ENCODE peak calls at places on chromosomes 5 and 9, in seven cellular contexts. One of them, this sample, is unnamed.

GRCh38 chr5:20360243-20360642 is 372.2 kb upstream of the CDH18 start:
- DNase-seq in AG09309: no peak
- DNase-seq in CD14-positive monocyte: no peak
- DNase-seq in chondrocyte: no peak
- DNase-seq in bronchial epithelial cell: no peak
- DNase-seq in nephron progenitor cell: no peak
- DNase-seq in B cell: no peak
- DNase-seq in this sample: no peak

GRCh38 chr9:77977210-77977611 is 54.4 kb downstream of the GNAQ start:
- DNase-seq in chondrocyte: no peak
- DNase-seq in B cell: no peak
- DNase-seq in CD14-positive monocyte: peak; percentile 53
- DNase-seq in AG09309: peak; percentile 61
- DNase-seq in nephron progenitor cell: peak; percentile 18
- DNase-seq in bronchial epithelial cell: peak; percentile 83
- DNase-seq in this sample: peak; percentile 74

GRCh38 chr9:110128664-110129329 is 79.2 kb downstream of the C9orf152 start:
- DNase-seq in chondrocyte: no peak
- DNase-seq in bronchial epithelial cell: no peak
- DNase-seq in B cell: peak; percentile 76
- DNase-seq in AG09309: no peak
- DNase-seq in CD14-positive monocyte: no peak
- DNase-seq in nephron progenitor cell: no peak
- DNase-seq in this sample: no peak

GRCh38 chr9:99465231-99465891 is 243.3 kb downstream of the SEC61B start:
- DNase-seq in nephron progenitor cell: no peak
- DNase-seq in chondrocyte: no peak
- DNase-seq in bronchial epithelial cell: no peak
- DNase-seq in AG09309: no peak
- DNase-seq in B cell: no peak
- DNase-seq in CD14-positive monocyte: no peak
- DNase-seq in this sample: no peak

GRCh38 chr9:23740531-23740930 is 85.5 kb downstream of the ELAVL2 start:
- DNase-seq in AG09309: no peak
- DNase-seq in nephron progenitor cell: no peak
- DNase-seq in B cell: no peak
- DNase-seq in bronchial epithelial cell: no peak
- DNase-seq in CD14-positive monocyte: no peak
- DNase-seq in chondrocyte: no peak
- DNase-seq in this sample: no peak

GRCh38 chr5:180035532-180035931 is 36.0 kb downstream of the RNF130 start:
- DNase-seq in chondrocyte: no peak
- DNase-seq in nephron progenitor cell: no peak
- DNase-seq in bronchial epithelial cell: no peak
- DNase-seq in AG09309: no peak
- DNase-seq in B cell: no peak
- DNase-seq in CD14-positive monocyte: no peak
- DNase-seq in this sample: no peak

GRCh38 chr9:114798793-114799427 is 6.9 kb downstream of the TNFSF15 start:
- DNase-seq in CD14-positive monocyte: no peak
- DNase-seq in chondrocyte: no peak
- DNase-seq in nephron progenitor cell: no peak
- DNase-seq in bronchial epithelial cell: peak; percentile 85
- DNase-seq in AG09309: no peak
- DNase-seq in B cell: no peak
- DNase-seq in this sample: peak; percentile 67

GRCh38 chr5:14721990-14722656 is 57.6 kb downstream of the OTULIN start:
- DNase-seq in nephron progenitor cell: no peak
- DNase-seq in chondrocyte: no peak
- DNase-seq in bronchial epithelial cell: no peak
- DNase-seq in CD14-positive monocyte: no peak
- DNase-seq in AG09309: no peak
- DNase-seq in B cell: no peak
- DNase-seq in this sample: no peak

GRCh38 chr5:36870399-36871040 is 6.0 kb upstream of the NIPBL start:
- DNase-seq in B cell: no peak
- DNase-seq in chondrocyte: no peak
- DNase-seq in nephron progenitor cell: peak; percentile 8
- DNase-seq in AG09309: no peak
- DNase-seq in bronchial epithelial cell: peak; percentile 77
- DNase-seq in CD14-positive monocyte: no peak
- DNase-seq in this sample: peak; percentile 73

GRCh38 chr5:1948111-1948510 is 65.4 kb upstream of the IRX4 start:
- DNase-seq in nephron progenitor cell: no peak
- DNase-seq in CD14-positive monocyte: no peak
- DNase-seq in AG09309: no peak
- DNase-seq in B cell: peak; percentile 2
- DNase-seq in chondrocyte: no peak
- DNase-seq in bronchial epithelial cell: no peak
- DNase-seq in this sample: no peak

GRCh38 chr9:88808019-88808656 is 183.1 kb upstream of the S1PR3 start:
- DNase-seq in AG09309: no peak
- DNase-seq in CD14-positive monocyte: no peak
- DNase-seq in B cell: no peak
- DNase-seq in chondrocyte: no peak
- DNase-seq in nephron progenitor cell: no peak
- DNase-seq in bronchial epithelial cell: no peak
- DNase-seq in this sample: peak; percentile 32

GRCh38 chr9:4420351-4420750 is 69.9 kb upstream of the SLC1A1 start:
- DNase-seq in bronchial epithelial cell: peak; percentile 26
- DNase-seq in CD14-positive monocyte: no peak
- DNase-seq in nephron progenitor cell: no peak
- DNase-seq in B cell: no peak
- DNase-seq in chondrocyte: no peak
- DNase-seq in AG09309: no peak
- DNase-seq in this sample: no peak

GRCh38 chr5:107254902-107255234 is 415.9 kb downstream of the EFNA5 start:
- DNase-seq in AG09309: no peak
- DNase-seq in chondrocyte: no peak
- DNase-seq in bronchial epithelial cell: no peak
- DNase-seq in B cell: no peak
- DNase-seq in CD14-positive monocyte: no peak
- DNase-seq in nephron progenitor cell: no peak
- DNase-seq in this sample: no peak

GRCh38 chr9:107946364-107947137 is 457.0 kb upstream of the KLF4 start:
- DNase-seq in nephron progenitor cell: no peak
- DNase-seq in B cell: no peak
- DNase-seq in chondrocyte: no peak
- DNase-seq in bronchial epithelial cell: peak; percentile 11
- DNase-seq in AG09309: no peak
- DNase-seq in CD14-positive monocyte: no peak
- DNase-seq in this sample: no peak

GRCh38 chr5:5335708-5336211 is 86.7 kb upstream of the ICE1 start:
- DNase-seq in CD14-positive monocyte: no peak
- DNase-seq in chondrocyte: no peak
- DNase-seq in AG09309: peak; percentile 25
- DNase-seq in nephron progenitor cell: no peak
- DNase-seq in bronchial epithelial cell: peak; percentile 59
- DNase-seq in B cell: no peak
- DNase-seq in this sample: peak; percentile 84

GRCh38 chr5:147504001-147504400 is 5.9 kb downstream of the DPYSL3 start:
- DNase-seq in chondrocyte: no peak
- DNase-seq in bronchial epithelial cell: no peak
- DNase-seq in AG09309: peak; percentile 60
- DNase-seq in CD14-positive monocyte: no peak
- DNase-seq in nephron progenitor cell: no peak
- DNase-seq in B cell: no peak
- DNase-seq in this sample: peak; percentile 58

GRCh38 chr5:140084466-140084865 is 29.4 kb upstream of the PURA start:
- DNase-seq in B cell: no peak
- DNase-seq in chondrocyte: no peak
- DNase-seq in CD14-positive monocyte: no peak
- DNase-seq in AG09309: no peak
- DNase-seq in nephron progenitor cell: no peak
- DNase-seq in bronchial epithelial cell: no peak
- DNase-seq in this sample: no peak

GRCh38 chr5:61734001-61734400 is 401.9 kb downstream of the ZSWIM6 start:
- DNase-seq in bronchial epithelial cell: peak; percentile 23
- DNase-seq in B cell: no peak
- DNase-seq in chondrocyte: no peak
- DNase-seq in CD14-positive monocyte: no peak
- DNase-seq in nephron progenitor cell: no peak
- DNase-seq in AG09309: no peak
- DNase-seq in this sample: no peak

GRCh38 chr5:157309796-157310195 is 43.9 kb downstream of the CYFIP2 start:
- DNase-seq in B cell: no peak
- DNase-seq in AG09309: no peak
- DNase-seq in bronchial epithelial cell: no peak
- DNase-seq in chondrocyte: no peak
- DNase-seq in CD14-positive monocyte: no peak
- DNase-seq in nephron progenitor cell: no peak
- DNase-seq in this sample: no peak

GRCh38 chr5:158313739-158314464 is 455.0 kb upstream of the CLINT1 start:
- DNase-seq in bronchial epithelial cell: no peak
- DNase-seq in CD14-positive monocyte: no peak
- DNase-seq in AG09309: no peak
- DNase-seq in B cell: no peak
- DNase-seq in nephron progenitor cell: no peak
- DNase-seq in chondrocyte: no peak
- DNase-seq in this sample: no peak

GRCh38 chr5:38866362-38867070 is 20.7 kb downstream of the OSMR start:
- DNase-seq in nephron progenitor cell: no peak
- DNase-seq in AG09309: no peak
- DNase-seq in B cell: no peak
- DNase-seq in CD14-positive monocyte: no peak
- DNase-seq in bronchial epithelial cell: no peak
- DNase-seq in chondrocyte: no peak
- DNase-seq in this sample: peak; percentile 19

GRCh38 chr5:93100976-93101375 is 480.0 kb downstream of the NR2F1-AS1 start:
- DNase-seq in bronchial epithelial cell: no peak
- DNase-seq in B cell: no peak
- DNase-seq in CD14-positive monocyte: no peak
- DNase-seq in nephron progenitor cell: no peak
- DNase-seq in AG09309: no peak
- DNase-seq in chondrocyte: no peak
- DNase-seq in this sample: peak; percentile 22

GRCh38 chr5:174533771-174534221 is 190.6 kb upstream of the MSX2 start:
- DNase-seq in CD14-positive monocyte: no peak
- DNase-seq in chondrocyte: no peak
- DNase-seq in B cell: no peak
- DNase-seq in AG09309: peak; percentile 58
- DNase-seq in bronchial epithelial cell: peak; percentile 97
- DNase-seq in nephron progenitor cell: no peak
- DNase-seq in this sample: peak; percentile 92

GRCh38 chr5:172953776-172954189 is 5.4 kb upstream of the RPL26L1 start:
- DNase-seq in nephron progenitor cell: no peak
- DNase-seq in CD14-positive monocyte: no peak
- DNase-seq in bronchial epithelial cell: peak; percentile 88
- DNase-seq in AG09309: peak; percentile 96
- DNase-seq in chondrocyte: no peak
- DNase-seq in B cell: no peak
- DNase-seq in this sample: peak; percentile 72

GRCh38 chr9:2704504-2704903 is 12.8 kb upstream of the KCNV2 start:
- DNase-seq in nephron progenitor cell: no peak
- DNase-seq in AG09309: no peak
- DNase-seq in CD14-positive monocyte: no peak
- DNase-seq in chondrocyte: no peak
- DNase-seq in B cell: no peak
- DNase-seq in bronchial epithelial cell: no peak
- DNase-seq in this sample: no peak

GRCh38 chr9:34190996-34191892 is 12.4 kb downstream of the UBAP1 start:
- DNase-seq in AG09309: no peak
- DNase-seq in B cell: no peak
- DNase-seq in CD14-positive monocyte: no peak
- DNase-seq in chondrocyte: no peak
- DNase-seq in nephron progenitor cell: no peak
- DNase-seq in bronchial epithelial cell: peak; percentile 38
- DNase-seq in this sample: peak; percentile 56
- TF ChIP-seq CTCF in AG09309: peak; percentile 29
- TF ChIP-seq CTCF in B cell: no peak
- TF ChIP-seq CTCF in CD14-positive monocyte: no peak
- TF ChIP-seq CTCF in chondrocyte: peak; percentile 75
- TF ChIP-seq CTCF in nephron progenitor cell: no peak
- TF ChIP-seq CTCF in bronchial epithelial cell: peak; percentile 42
- TF ChIP-seq CTCF in this sample: peak; percentile 48

GRCh38 chr9:35073276-35073607 is 817 bp upstream of the VCP start:
- DNase-seq in bronchial epithelial cell: no peak
- DNase-seq in B cell: no peak
- DNase-seq in chondrocyte: no peak
- DNase-seq in nephron progenitor cell: no peak
- DNase-seq in CD14-positive monocyte: no peak
- DNase-seq in AG09309: no peak
- DNase-seq in this sample: no peak
- TF ChIP-seq CTCF in bronchial epithelial cell: no peak
- TF ChIP-seq CTCF in B cell: no peak
- TF ChIP-seq CTCF in chondrocyte: no peak
- TF ChIP-seq CTCF in nephron progenitor cell: no peak
- TF ChIP-seq CTCF in CD14-positive monocyte: no peak
- TF ChIP-seq CTCF in AG09309: no peak
- TF ChIP-seq CTCF in this sample: no peak

GRCh38 chr5:141095263-141095641 is 837 bp downstream of the PCDHB2 start:
- DNase-seq in AG09309: no peak
- DNase-seq in chondrocyte: no peak
- DNase-seq in CD14-positive monocyte: no peak
- DNase-seq in nephron progenitor cell: no peak
- DNase-seq in bronchial epithelial cell: no peak
- DNase-seq in B cell: no peak
- DNase-seq in this sample: no peak

GRCh38 chr5:141100243-141100805 is at the start of gene PCDHB3:
- DNase-seq in chondrocyte: no peak
- DNase-seq in nephron progenitor cell: no peak
- DNase-seq in CD14-positive monocyte: no peak
- DNase-seq in B cell: no peak
- DNase-seq in AG09309: peak; percentile 32
- DNase-seq in bronchial epithelial cell: peak; percentile 15
- DNase-seq in this sample: peak; percentile 21

DNA sequence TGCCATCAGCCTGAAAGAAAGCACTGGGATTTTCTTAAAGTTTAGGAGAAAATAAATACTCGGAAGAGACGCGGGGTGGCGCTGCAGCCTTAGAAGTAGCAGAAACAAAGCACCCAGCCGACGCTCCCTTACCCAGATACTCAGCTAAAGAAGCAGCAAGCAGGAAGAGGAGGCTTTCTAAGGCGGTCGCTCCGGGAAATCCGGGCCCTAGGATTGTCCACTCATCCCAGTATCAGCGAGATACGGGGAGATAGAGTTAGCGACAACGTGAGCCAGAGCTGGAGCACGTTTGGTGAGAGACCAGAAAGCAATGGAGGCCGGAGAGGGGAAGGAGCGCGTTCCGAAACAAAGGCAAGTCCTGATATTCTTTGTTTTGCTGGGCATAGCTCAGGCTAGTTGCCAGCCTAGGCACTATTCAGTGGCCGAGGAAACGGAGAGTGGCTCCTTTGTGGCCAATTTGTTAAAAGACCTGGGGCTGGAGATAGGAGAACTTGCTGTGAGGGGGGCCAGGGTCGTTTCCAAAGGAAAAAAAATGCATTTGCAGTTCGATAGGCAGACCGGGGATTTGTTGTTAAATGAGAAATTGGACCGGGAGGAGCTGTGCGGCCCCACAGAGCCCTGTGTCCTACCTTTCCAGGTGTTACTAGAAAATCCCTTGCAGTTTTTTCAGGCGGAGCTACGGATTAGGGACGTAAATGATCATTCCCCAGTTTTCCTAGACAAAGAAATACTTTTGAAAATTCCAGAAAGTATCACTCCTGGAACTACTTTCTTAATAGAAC is at the start of gene PCDHB2:
- DNase-seq in AG09309: peak; percentile 55
- DNase-seq in B cell: no peak
- DNase-seq in chondrocyte: no peak
- DNase-seq in bronchial epithelial cell: peak; percentile 15
- DNase-seq in nephron progenitor cell: peak; percentile 80
- DNase-seq in CD14-positive monocyte: no peak
- DNase-seq in this sample: peak; percentile 13
- TF ChIP-seq CTCF in AG09309: peak; percentile 49
- TF ChIP-seq CTCF in B cell: no peak
- TF ChIP-seq CTCF in chondrocyte: peak; percentile 94
- TF ChIP-seq CTCF in bronchial epithelial cell: peak; percentile 15
- TF ChIP-seq CTCF in nephron progenitor cell: peak; percentile 76
- TF ChIP-seq CTCF in CD14-positive monocyte: no peak
- TF ChIP-seq CTCF in this sample: no peak

GRCh38 chr9:16039103-16039987 is 486.5 kb downstream of the CCDC171 start:
- DNase-seq in AG09309: no peak
- DNase-seq in CD14-positive monocyte: no peak
- DNase-seq in B cell: no peak
- DNase-seq in chondrocyte: no peak
- DNase-seq in nephron progenitor cell: no peak
- DNase-seq in bronchial epithelial cell: no peak
- DNase-seq in this sample: peak; percentile 50
- TF ChIP-seq CTCF in AG09309: no peak
- TF ChIP-seq CTCF in CD14-positive monocyte: peak; percentile 22
- TF ChIP-seq CTCF in B cell: no peak
- TF ChIP-seq CTCF in chondrocyte: no peak
- TF ChIP-seq CTCF in nephron progenitor cell: no peak
- TF ChIP-seq CTCF in bronchial epithelial cell: peak; percentile 48
- TF ChIP-seq CTCF in this sample: peak; percentile 26

This sample was measured in fibroblast of villous mesenchyme.